ENCODE peak calls at places on chromosomes 12 and 14, in eight cellular contexts. S is fibroblast of the aortic adventitia, B is OCI-LY7, V is AG04450, Y is WERI-Rb-1, Q is gastrocnemius medialis, R is AG10803, Z is uterus. A is an unnamed sample.

GRCh38 chr12:50517456-50518048 is 12.8 kb downstream of the DIP2B start:
- DNase-seq in S (peak), B (peak), V (peak), Y (no peak), Q (no peak), R (peak), Z (no peak), A (peak)

GRCh38 chr12:102963796-102964195 is 6.3 kb downstream of the ASCL1 start:
- DNase-seq in S (no peak), B (no peak), V (no peak), Y (no peak), Q (no peak), R (no peak), Z (no peak), A (no peak)

GRCh38 chr12:70732287-70732686 is 95.1 kb upstream of the PTPRB start:
- DNase-seq in S (no peak), B (no peak), V (no peak), Y (no peak), Q (no peak), R (no peak), Z (no peak), A (no peak)

GRCh38 chr12:106271575-106272505 is 24.0 kb upstream of the CKAP4 start:
- DNase-seq in S (no peak), B (no peak), V (no peak), Y (no peak), Q (no peak), R (no peak), Z (no peak), A (no peak)

GRCh38 chr14:35212471-35213142 is 79.6 kb upstream of the PSMA6 start:
- DNase-seq in S (peak), B (no peak), V (no peak), Y (no peak), Q (no peak), R (no peak), Z (no peak), A (no peak)

GRCh38 chr12:93292731-93293566 is 84.8 kb upstream of the NUDT4 start:
- DNase-seq in S (no peak), B (no peak), V (no peak), Y (no peak), Q (no peak), R (no peak), Z (no peak), A (no peak)

GRCh38 chr12:6182279-6182898 is 17.8 kb upstream of the CD9 start:
- DNase-seq in S (peak), B (no peak), V (no peak), Y (no peak), Q (peak), R (peak), Z (peak), A (peak)

GRCh38 chr14:73188501-73188903 is 48.8 kb upstream of the PAPLN start:
- DNase-seq in S (peak), B (no peak), V (peak), Y (no peak), Q (peak), R (peak), Z (no peak), A (peak)

GRCh38 chr14:60805881-60806569 is 71.5 kb downstream of the MNAT1 start:
- DNase-seq in S (peak), B (no peak), V (no peak), Y (no peak), Q (no peak), R (peak), Z (no peak), A (peak)

GRCh38 chr12:15505616-15506015 is 183.3 kb downstream of the PTPRO start:
- DNase-seq in S (no peak), B (no peak), V (no peak), Y (no peak), Q (no peak), R (no peak), Z (no peak), A (no peak)

GRCh38 chr12:98894412-98895085 is 249.5 kb downstream of the APAF1 start:
- DNase-seq in S (no peak), B (no peak), V (no peak), Y (peak), Q (no peak), R (no peak), Z (no peak), A (no peak)

GRCh38 chr14:103390605-103391004 is 5.4 kb downstream of the MARK3 start:
- DNase-seq in S (no peak), B (no peak), V (no peak), Y (no peak), Q (no peak), R (no peak), Z (no peak), A (no peak)

GRCh38 chr12:131454418-131455217 is 256.3 kb upstream of the SFSWAP start:
- DNase-seq in S (no peak), B (peak), V (no peak), Y (peak), Q (no peak), R (peak), Z (no peak), A (peak)

GRCh38 chr14:71996615-71997014 is 64.4 kb downstream of the RGS6 start:
- DNase-seq in S (no peak), B (no peak), V (no peak), Y (no peak), Q (no peak), R (no peak), Z (no peak), A (no peak)

GRCh38 chr14:92951912-92952471 is 29.0 kb downstream of the CHGA start:
- DNase-seq in S (peak), B (peak), V (peak), Y (peak), Q (peak), R (peak), Z (peak), A (peak)

GRCh38 chr14:103697196-103697595 is 18.1 kb downstream of the XRCC3 start:
- DNase-seq in S (no peak), B (no peak), V (no peak), Y (no peak), Q (no peak), R (no peak), Z (no peak), A (no peak)

GRCh38 chr14:21262410-21262809 is 6.8 kb downstream of the HNRNPC start:
- DNase-seq in S (no peak), B (no peak), V (no peak), Y (no peak), Q (no peak), R (no peak), Z (no peak), A (no peak)

GRCh38 chr14:21267431-21267845 is 1.8 kb downstream of the HNRNPC start:
- DNase-seq in S (no peak), B (peak), V (no peak), Y (no peak), Q (no peak), R (no peak), Z (no peak), A (no peak)

GRCh38 chr14:21264025-21264801 is 5.0 kb downstream of the HNRNPC start:
- DNase-seq in S (peak), B (no peak), V (peak), Y (no peak), Q (no peak), R (peak), Z (no peak), A (peak)

GRCh38 chr14:21261824-21262223 is 7.4 kb downstream of the HNRNPC start:
- DNase-seq in S (no peak), B (no peak), V (no peak), Y (no peak), Q (no peak), R (no peak), Z (no peak), A (no peak)

DNA sequence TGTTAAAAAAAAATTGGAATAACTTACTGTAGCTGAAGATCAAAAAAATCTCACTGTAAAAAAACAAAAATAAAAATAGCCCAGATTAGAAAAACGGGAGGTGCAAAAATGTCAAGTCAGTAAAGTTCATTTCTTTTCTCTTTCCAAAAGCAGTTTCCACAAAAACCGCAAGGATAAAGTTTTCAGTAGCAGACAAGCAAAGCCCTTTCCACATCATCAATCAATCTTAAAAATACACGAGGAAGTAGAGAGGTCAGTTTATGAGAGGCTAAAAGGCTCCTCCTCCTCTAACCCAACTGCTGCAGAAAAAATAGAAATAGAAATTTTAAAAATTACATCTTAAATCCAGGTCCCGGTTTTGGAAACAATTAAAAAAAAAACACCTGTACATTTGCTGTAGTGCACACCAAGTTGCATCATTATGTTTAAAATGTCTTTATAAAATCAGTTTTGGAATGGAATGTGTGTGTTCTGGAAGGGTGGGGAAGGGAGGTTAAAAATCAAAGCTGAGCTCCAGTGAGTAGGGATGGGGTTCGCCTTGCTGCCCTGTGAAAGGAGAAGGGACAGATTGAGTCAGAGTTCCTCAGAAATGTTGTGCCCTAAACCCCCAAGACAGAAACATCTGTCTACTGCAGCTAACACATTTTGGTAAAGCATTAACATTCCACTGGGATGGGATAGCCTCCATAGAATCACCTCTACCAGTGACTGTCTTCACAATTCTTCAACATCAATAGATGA is 5.8 kb downstream of the HNRNPC start:
- DNase-seq in S (peak), B (no peak), V (no peak), Y (no peak), Q (no peak), R (peak), Z (no peak), A (no peak)
- H3K4me3 ChIP-seq in S (no peak), B (peak), V (peak), Y (no peak), Q (no peak), R (no peak), Z (no peak), A (no peak)

GRCh38 chr12:16681196-16681595 is 75.2 kb upstream of the LMO3 start:
- DNase-seq in S (no peak), B (no peak), V (no peak), Y (no peak), Q (no peak), R (no peak), Z (no peak), A (no peak)

DNA sequence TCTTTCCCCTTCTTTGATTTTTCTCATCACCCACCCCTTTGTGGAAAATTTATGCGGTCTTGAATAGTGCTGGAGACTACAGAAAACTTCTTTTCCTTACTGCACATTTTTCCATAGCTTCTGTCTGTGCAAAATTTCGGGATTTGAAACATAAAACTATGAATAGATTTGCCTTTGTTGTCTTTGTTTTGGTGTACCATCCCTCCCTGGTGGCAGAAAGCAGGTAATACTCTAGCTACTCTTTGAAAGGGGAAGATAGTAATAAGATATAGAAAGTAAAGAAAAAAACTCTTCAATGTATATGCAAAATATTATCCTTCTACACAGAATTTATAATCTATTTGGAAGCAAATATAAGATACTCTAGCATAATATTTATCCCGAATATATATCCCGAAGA is 79.1 kb upstream of the LMO3 start:
- DNase-seq in S (peak), B (no peak), V (no peak), Y (no peak), Q (no peak), R (peak), Z (no peak), A (peak)
- TF ChIP-seq CTCF in S (peak), B (peak), V (peak), Y (no peak), Q (no peak), R (peak), Z (no peak), A (peak)

GRCh38 chr12:80872053-80872452 is 65.7 kb downstream of the LIN7A start:
- DNase-seq in S (no peak), B (no peak), V (no peak), Y (no peak), Q (no peak), R (no peak), Z (no peak), A (no peak)

DNA sequence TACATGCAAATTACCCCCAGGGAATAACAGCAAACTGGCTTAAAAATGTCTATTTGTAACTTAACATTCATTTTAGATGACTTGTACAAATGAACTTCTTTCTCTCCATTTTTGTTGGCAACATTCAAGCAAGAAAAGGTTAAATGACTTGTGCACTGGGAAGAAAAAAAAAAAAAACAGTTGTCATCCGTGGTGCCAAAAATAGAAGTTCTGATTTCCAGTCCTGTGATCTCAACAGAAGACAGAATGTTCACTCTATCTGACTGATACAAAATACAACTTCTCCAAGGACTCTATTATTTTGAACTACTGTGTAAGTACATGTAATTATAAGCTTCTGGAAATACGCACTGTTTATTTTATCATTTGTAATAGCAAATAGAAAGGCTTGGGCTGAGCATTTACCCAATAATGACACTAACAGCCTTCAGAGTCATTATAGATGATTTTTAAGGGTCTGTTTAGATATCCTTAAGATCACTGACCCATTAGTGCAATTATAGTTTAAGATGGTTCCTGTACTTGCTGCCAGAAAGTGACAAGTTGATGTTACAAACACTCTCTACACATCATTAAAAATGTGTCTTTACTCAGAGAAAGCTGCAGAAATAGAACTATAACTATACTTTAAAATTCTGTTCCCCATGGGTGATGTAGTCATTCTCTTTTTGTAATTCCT is 59.9 kb downstream of the LIN7A start:
- DNase-seq in S (peak), B (no peak), V (no peak), Y (no peak), Q (no peak), R (no peak), Z (no peak), A (peak)
- H3K4me3 ChIP-seq in S (no peak), B (no peak), V (no peak), Y (no peak), Q (peak), R (no peak), Z (no peak), A (no peak)

GRCh38 chr12:55495490-55495889 is 3.3 kb downstream of the OR6C68 start:
- DNase-seq in S (no peak), B (no peak), V (no peak), Y (no peak), Q (no peak), R (no peak), Z (no peak), A (no peak)

DNA sequence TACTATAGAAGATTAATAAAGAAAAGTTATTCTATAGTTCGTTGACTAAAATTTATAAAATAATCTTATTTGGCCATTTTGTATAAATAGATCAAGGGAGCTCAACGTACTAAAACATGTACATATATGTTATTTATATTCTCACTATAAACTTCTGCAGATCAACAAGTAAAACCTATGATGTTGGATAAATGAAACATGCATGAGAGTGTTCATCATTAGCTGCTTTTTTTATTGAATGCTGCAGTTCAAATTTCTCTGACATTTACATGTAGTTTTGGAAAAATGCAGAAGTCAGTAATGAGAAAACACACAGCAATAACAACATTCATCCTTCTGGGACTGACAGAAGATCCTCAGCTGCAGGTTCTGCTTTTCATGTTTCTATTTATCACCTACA is at the start of gene OR6C68:
- DNase-seq in S (no peak), B (no peak), V (no peak), Y (no peak), Q (no peak), R (no peak), Z (no peak), A (no peak)
- TF ChIP-seq CTCF in S (no peak), B (no peak), V (no peak), Y (no peak), Q (no peak), R (no peak), Z (no peak), A (no peak)

A was measured in cardiac fibroblast.